ENCODE peak calls at places on chromosome 12, in seven cellular contexts. One of them, this sample, is unnamed.
A peak's percentile ranks its signal among the peaks of the same experiment; 100 is the strongest.

GRCh38 chr12:6606331-6607131 is 648 bp downstream of the CHD4 start:
- DNase-seq in T-cell: peak; percentile 37
- DNase-seq in non-pigmented ciliary epithelial cell: no peak
- DNase-seq in neural crest cell: peak; percentile 37
- DNase-seq in WTC11: peak; percentile 44
- DNase-seq in stimulated activated CD8-positive, alpha-beta memory T cell treated with anti-CD3 and anti-CD28 coated beads, Interleukin-12 subunit alpha, Interleukin-12 subunit beta, amount 100 ng/mL, for 1 hour: peak; percentile 46
- DNase-seq in dermis blood vessel endothelial cell: peak; percentile 68
- DNase-seq in this sample: no peak

GRCh38 chr12:107317751-107318553 is 224.6 kb upstream of the CRY1 start:
- DNase-seq in WTC11: peak; percentile 96
- DNase-seq in stimulated activated CD8-positive, alpha-beta memory T cell treated with anti-CD3 and anti-CD28 coated beads, Interleukin-12 subunit alpha, Interleukin-12 subunit beta, amount 100 ng/mL, for 1 hour: peak; percentile 63
- DNase-seq in neural crest cell: peak; percentile 72
- DNase-seq in T-cell: peak; percentile 61
- DNase-seq in non-pigmented ciliary epithelial cell: no peak
- DNase-seq in dermis blood vessel endothelial cell: peak; percentile 86
- DNase-seq in this sample: peak; percentile 77

GRCh38 chr12:4526923-4527546 is 11.7 kb upstream of the RAD51AP1 start:
- DNase-seq in stimulated activated CD8-positive, alpha-beta memory T cell treated with anti-CD3 and anti-CD28 coated beads, Interleukin-12 subunit alpha, Interleukin-12 subunit beta, amount 100 ng/mL, for 1 hour: no peak
- DNase-seq in neural crest cell: no peak
- DNase-seq in T-cell: no peak
- DNase-seq in dermis blood vessel endothelial cell: peak; percentile 36
- DNase-seq in non-pigmented ciliary epithelial cell: no peak
- DNase-seq in WTC11: no peak
- DNase-seq in this sample: no peak

GRCh38 chr12:48013287-48013686 is 9.0 kb upstream of the COL2A1 start:
- DNase-seq in neural crest cell: no peak
- DNase-seq in T-cell: no peak
- DNase-seq in stimulated activated CD8-positive, alpha-beta memory T cell treated with anti-CD3 and anti-CD28 coated beads, Interleukin-12 subunit alpha, Interleukin-12 subunit beta, amount 100 ng/mL, for 1 hour: no peak
- DNase-seq in dermis blood vessel endothelial cell: no peak
- DNase-seq in WTC11: no peak
- DNase-seq in non-pigmented ciliary epithelial cell: no peak
- DNase-seq in this sample: no peak

GRCh38 chr12:15130521-15130920 is 90.7 kb downstream of the RERG start:
- DNase-seq in stimulated activated CD8-positive, alpha-beta memory T cell treated with anti-CD3 and anti-CD28 coated beads, Interleukin-12 subunit alpha, Interleukin-12 subunit beta, amount 100 ng/mL, for 1 hour: no peak
- DNase-seq in T-cell: no peak
- DNase-seq in neural crest cell: no peak
- DNase-seq in non-pigmented ciliary epithelial cell: no peak
- DNase-seq in dermis blood vessel endothelial cell: no peak
- DNase-seq in WTC11: no peak
- DNase-seq in this sample: no peak

GRCh38 chr12:14836336-14837210 is 6.8 kb downstream of the ART4 start:
- DNase-seq in neural crest cell: no peak
- DNase-seq in stimulated activated CD8-positive, alpha-beta memory T cell treated with anti-CD3 and anti-CD28 coated beads, Interleukin-12 subunit alpha, Interleukin-12 subunit beta, amount 100 ng/mL, for 1 hour: no peak
- DNase-seq in non-pigmented ciliary epithelial cell: peak; percentile 83
- DNase-seq in T-cell: no peak
- DNase-seq in WTC11: no peak
- DNase-seq in dermis blood vessel endothelial cell: peak; percentile 81
- DNase-seq in this sample: peak; percentile 70

GRCh38 chr12:56836800-56837663 is 73.9 kb downstream of the HSD17B6 start:
- DNase-seq in T-cell: peak; percentile 2
- DNase-seq in neural crest cell: no peak
- DNase-seq in dermis blood vessel endothelial cell: peak; percentile 47
- DNase-seq in WTC11: no peak
- DNase-seq in non-pigmented ciliary epithelial cell: peak; percentile 27
- DNase-seq in stimulated activated CD8-positive, alpha-beta memory T cell treated with anti-CD3 and anti-CD28 coated beads, Interleukin-12 subunit alpha, Interleukin-12 subunit beta, amount 100 ng/mL, for 1 hour: no peak
- DNase-seq in this sample: peak; percentile 22

GRCh38 chr12:19712041-19712440 is 272.7 kb downstream of the AEBP2 start:
- DNase-seq in T-cell: no peak
- DNase-seq in stimulated activated CD8-positive, alpha-beta memory T cell treated with anti-CD3 and anti-CD28 coated beads, Interleukin-12 subunit alpha, Interleukin-12 subunit beta, amount 100 ng/mL, for 1 hour: no peak
- DNase-seq in WTC11: no peak
- DNase-seq in non-pigmented ciliary epithelial cell: peak; percentile 71
- DNase-seq in neural crest cell: no peak
- DNase-seq in dermis blood vessel endothelial cell: peak; percentile 76
- DNase-seq in this sample: peak; percentile 82

GRCh38 chr12:40473979-40474378 is 218.3 kb upstream of the CNTN1 start:
- DNase-seq in stimulated activated CD8-positive, alpha-beta memory T cell treated with anti-CD3 and anti-CD28 coated beads, Interleukin-12 subunit alpha, Interleukin-12 subunit beta, amount 100 ng/mL, for 1 hour: no peak
- DNase-seq in WTC11: no peak
- DNase-seq in neural crest cell: no peak
- DNase-seq in T-cell: no peak
- DNase-seq in non-pigmented ciliary epithelial cell: no peak
- DNase-seq in dermis blood vessel endothelial cell: no peak
- DNase-seq in this sample: no peak

GRCh38 chr12:92462049-92462448 is 240.7 kb upstream of the PLEKHG7 start:
- DNase-seq in non-pigmented ciliary epithelial cell: peak; percentile 64
- DNase-seq in WTC11: no peak
- DNase-seq in T-cell: no peak
- DNase-seq in dermis blood vessel endothelial cell: no peak
- DNase-seq in neural crest cell: no peak
- DNase-seq in stimulated activated CD8-positive, alpha-beta memory T cell treated with anti-CD3 and anti-CD28 coated beads, Interleukin-12 subunit alpha, Interleukin-12 subunit beta, amount 100 ng/mL, for 1 hour: no peak
- DNase-seq in this sample: no peak

GRCh38 chr12:56487448-56488040 is 417 bp downstream of the GLS2 start:
- DNase-seq in non-pigmented ciliary epithelial cell: no peak
- DNase-seq in stimulated activated CD8-positive, alpha-beta memory T cell treated with anti-CD3 and anti-CD28 coated beads, Interleukin-12 subunit alpha, Interleukin-12 subunit beta, amount 100 ng/mL, for 1 hour: no peak
- DNase-seq in neural crest cell: peak; percentile 20
- DNase-seq in WTC11: peak; percentile 70
- DNase-seq in dermis blood vessel endothelial cell: peak; percentile 32
- DNase-seq in T-cell: no peak
- DNase-seq in this sample: no peak

GRCh38 chr12:107684990-107685359 is 624 bp upstream of the PWP1 start:
- DNase-seq in T-cell: peak; percentile 6
- DNase-seq in neural crest cell: no peak
- DNase-seq in stimulated activated CD8-positive, alpha-beta memory T cell treated with anti-CD3 and anti-CD28 coated beads, Interleukin-12 subunit alpha, Interleukin-12 subunit beta, amount 100 ng/mL, for 1 hour: no peak
- DNase-seq in dermis blood vessel endothelial cell: peak; percentile 48
- DNase-seq in non-pigmented ciliary epithelial cell: no peak
- DNase-seq in WTC11: no peak
- DNase-seq in this sample: no peak

GRCh38 chr12:59425798-59426197 is 170.0 kb upstream of the SLC16A7 start:
- DNase-seq in dermis blood vessel endothelial cell: no peak
- DNase-seq in WTC11: no peak
- DNase-seq in non-pigmented ciliary epithelial cell: no peak
- DNase-seq in stimulated activated CD8-positive, alpha-beta memory T cell treated with anti-CD3 and anti-CD28 coated beads, Interleukin-12 subunit alpha, Interleukin-12 subunit beta, amount 100 ng/mL, for 1 hour: no peak
- DNase-seq in neural crest cell: no peak
- DNase-seq in T-cell: no peak
- DNase-seq in this sample: no peak

GRCh38 chr12:1474059-1474537 is 120.3 kb downstream of the FBXL14 start:
- DNase-seq in stimulated activated CD8-positive, alpha-beta memory T cell treated with anti-CD3 and anti-CD28 coated beads, Interleukin-12 subunit alpha, Interleukin-12 subunit beta, amount 100 ng/mL, for 1 hour: no peak
- DNase-seq in WTC11: no peak
- DNase-seq in dermis blood vessel endothelial cell: peak; percentile 80
- DNase-seq in neural crest cell: no peak
- DNase-seq in T-cell: no peak
- DNase-seq in non-pigmented ciliary epithelial cell: peak; percentile 97
- DNase-seq in this sample: peak; percentile 93

GRCh38 chr12:92140919-92141536 is 4.6 kb downstream of the BTG1 start:
- DNase-seq in WTC11: no peak
- DNase-seq in neural crest cell: no peak
- DNase-seq in stimulated activated CD8-positive, alpha-beta memory T cell treated with anti-CD3 and anti-CD28 coated beads, Interleukin-12 subunit alpha, Interleukin-12 subunit beta, amount 100 ng/mL, for 1 hour: no peak
- DNase-seq in T-cell: no peak
- DNase-seq in non-pigmented ciliary epithelial cell: no peak
- DNase-seq in dermis blood vessel endothelial cell: no peak
- DNase-seq in this sample: no peak

GRCh38 chr12:88052686-88053085 is 23.5 kb upstream of the C12orf50 start:
- DNase-seq in dermis blood vessel endothelial cell: peak; percentile 53
- DNase-seq in neural crest cell: peak; percentile 19
- DNase-seq in WTC11: peak; percentile 26
- DNase-seq in non-pigmented ciliary epithelial cell: peak; percentile 9
- DNase-seq in T-cell: no peak
- DNase-seq in stimulated activated CD8-positive, alpha-beta memory T cell treated with anti-CD3 and anti-CD28 coated beads, Interleukin-12 subunit alpha, Interleukin-12 subunit beta, amount 100 ng/mL, for 1 hour: no peak
- DNase-seq in this sample: peak; percentile 21

GRCh38 chr12:97308576-97309198 is 153.9 kb upstream of the RMST start:
- DNase-seq in non-pigmented ciliary epithelial cell: peak; percentile 19
- DNase-seq in neural crest cell: peak; percentile 23
- DNase-seq in stimulated activated CD8-positive, alpha-beta memory T cell treated with anti-CD3 and anti-CD28 coated beads, Interleukin-12 subunit alpha, Interleukin-12 subunit beta, amount 100 ng/mL, for 1 hour: peak; percentile 1
- DNase-seq in dermis blood vessel endothelial cell: peak; percentile 79
- DNase-seq in T-cell: no peak
- DNase-seq in WTC11: no peak
- DNase-seq in this sample: peak; percentile 13

GRCh38 chr12:58268080-58268479 is 326.7 kb downstream of the ATP23 start:
- DNase-seq in WTC11: no peak
- DNase-seq in dermis blood vessel endothelial cell: peak; percentile 78
- DNase-seq in stimulated activated CD8-positive, alpha-beta memory T cell treated with anti-CD3 and anti-CD28 coated beads, Interleukin-12 subunit alpha, Interleukin-12 subunit beta, amount 100 ng/mL, for 1 hour: no peak
- DNase-seq in neural crest cell: no peak
- DNase-seq in T-cell: no peak
- DNase-seq in non-pigmented ciliary epithelial cell: no peak
- DNase-seq in this sample: no peak

GRCh38 chr12:53223391-53224267 is 8.4 kb downstream of the RARG start:
- DNase-seq in WTC11: no peak
- DNase-seq in stimulated activated CD8-positive, alpha-beta memory T cell treated with anti-CD3 and anti-CD28 coated beads, Interleukin-12 subunit alpha, Interleukin-12 subunit beta, amount 100 ng/mL, for 1 hour: no peak
- DNase-seq in dermis blood vessel endothelial cell: peak; percentile 65
- DNase-seq in non-pigmented ciliary epithelial cell: no peak
- DNase-seq in T-cell: no peak
- DNase-seq in neural crest cell: no peak
- DNase-seq in this sample: no peak

GRCh38 chr12:13211859-13212664 is 15.5 kb downstream of the EMP1 start:
- DNase-seq in stimulated activated CD8-positive, alpha-beta memory T cell treated with anti-CD3 and anti-CD28 coated beads, Interleukin-12 subunit alpha, Interleukin-12 subunit beta, amount 100 ng/mL, for 1 hour: peak; percentile 41
- DNase-seq in non-pigmented ciliary epithelial cell: no peak
- DNase-seq in T-cell: peak; percentile 49
- DNase-seq in neural crest cell: peak; percentile 68
- DNase-seq in WTC11: peak; percentile 68
- DNase-seq in dermis blood vessel endothelial cell: peak; percentile 75
- DNase-seq in this sample: peak; percentile 54

GRCh38 chr12:95874452-95874851 is 15.7 kb downstream of the SNRPF start:
- DNase-seq in neural crest cell: no peak
- DNase-seq in dermis blood vessel endothelial cell: no peak
- DNase-seq in non-pigmented ciliary epithelial cell: no peak
- DNase-seq in WTC11: peak; percentile 20
- DNase-seq in stimulated activated CD8-positive, alpha-beta memory T cell treated with anti-CD3 and anti-CD28 coated beads, Interleukin-12 subunit alpha, Interleukin-12 subunit beta, amount 100 ng/mL, for 1 hour: no peak
- DNase-seq in T-cell: no peak
- DNase-seq in this sample: no peak

GRCh38 chr12:12474471-12474928 is 88.2 kb downstream of the DUSP16 start:
- DNase-seq in dermis blood vessel endothelial cell: no peak
- DNase-seq in T-cell: no peak
- DNase-seq in WTC11: no peak
- DNase-seq in non-pigmented ciliary epithelial cell: no peak
- DNase-seq in neural crest cell: no peak
- DNase-seq in stimulated activated CD8-positive, alpha-beta memory T cell treated with anti-CD3 and anti-CD28 coated beads, Interleukin-12 subunit alpha, Interleukin-12 subunit beta, amount 100 ng/mL, for 1 hour: no peak
- DNase-seq in this sample: no peak

GRCh38 chr12:13347241-13348043 is 150.9 kb downstream of the EMP1 start:
- DNase-seq in T-cell: no peak
- DNase-seq in non-pigmented ciliary epithelial cell: peak; percentile 41
- DNase-seq in stimulated activated CD8-positive, alpha-beta memory T cell treated with anti-CD3 and anti-CD28 coated beads, Interleukin-12 subunit alpha, Interleukin-12 subunit beta, amount 100 ng/mL, for 1 hour: no peak
- DNase-seq in neural crest cell: no peak
- DNase-seq in WTC11: no peak
- DNase-seq in dermis blood vessel endothelial cell: no peak
- DNase-seq in this sample: peak; percentile 77

GRCh38 chr12:130418261-130418660 is 80.6 kb downstream of the PIWIL1 start:
- DNase-seq in T-cell: no peak
- DNase-seq in non-pigmented ciliary epithelial cell: no peak
- DNase-seq in stimulated activated CD8-positive, alpha-beta memory T cell treated with anti-CD3 and anti-CD28 coated beads, Interleukin-12 subunit alpha, Interleukin-12 subunit beta, amount 100 ng/mL, for 1 hour: no peak
- DNase-seq in neural crest cell: no peak
- DNase-seq in dermis blood vessel endothelial cell: no peak
- DNase-seq in WTC11: no peak
- DNase-seq in this sample: no peak